ENCODE peak calls at places on chromosomes 12 and 14, in five cellular contexts. V is psoas muscle, B is dorsolateral prefrontal cortex, R is GM10248, E is heart right ventricle. F is an unnamed sample.
A peak's percentile ranks its signal among the peaks of the same experiment; 100 is the strongest.

GRCh38 chr12:54991161-54991991 is 6.8 kb upstream of the TESPA1 start:
- DNase-seq in V (no peak), B (no peak), R (peak; percentile 58), E (no peak), F (no peak)

GRCh38 chr12:27822076-27822712 is 42.2 kb upstream of the MANSC4 start:
- DNase-seq in V (no peak), B (no peak), R (peak; percentile 58), E (no peak), F (no peak)

GRCh38 chr14:23483216-23483854 is 13.8 kb downstream of the NGDN start:
- DNase-seq in V (no peak), B (peak; percentile 53), R (peak; percentile 33), E (no peak), F (no peak)

GRCh38 chr12:121990692-121991603 is 30.7 kb upstream of the BCL7A start:
- DNase-seq in V (no peak), B (no peak), R (peak; percentile 71), E (no peak), F (no peak)

GRCh38 chr14:82872494-82872893 is 1338.8 kb upstream of the SEL1L start:
- DNase-seq in V (no peak), B (no peak), R (no peak), E (no peak), F (no peak)

GRCh38 chr12:49055978-49056754 is 4.4 kb downstream of the KMT2D start:
- DNase-seq in V (no peak), B (no peak), R (peak; percentile 86), E (no peak), F (no peak)

GRCh38 chr14:105468621-105469241 is 5.9 kb upstream of the CRIP2 start:
- DNase-seq in V (peak; percentile 55), B (no peak), R (no peak), E (peak; percentile 71), F (no peak)

GRCh38 chr14:64704145-64704742 is at the start of gene PLEKHG3:
- DNase-seq in V (peak; percentile 73), B (peak; percentile 73), R (no peak), E (peak; percentile 85), F (peak; percentile 84)

GRCh38 chr14:60647081-60647836 is 2.0 kb downstream of the SIX1 start:
- DNase-seq in V (peak; percentile 74), B (no peak), R (no peak), E (no peak), F (peak; percentile 43)

GRCh38 chr14:54438703-54439102 is 2.5 kb downstream of the CNIH1 start:
- DNase-seq in V (no peak), B (no peak), R (no peak), E (no peak), F (no peak)

GRCh38 chr14:92693998-92694780 is 54.2 kb downstream of the LGMN start:
- DNase-seq in V (no peak), B (no peak), R (no peak), E (no peak), F (no peak)

GRCh38 chr14:53190938-53191337 is 37.8 kb upstream of the DDHD1 start:
- DNase-seq in V (no peak), B (no peak), R (peak; percentile 46), E (no peak), F (no peak)

GRCh38 chr14:100825691-100826331 is at the start of gene MEG3:
- DNase-seq in V (peak; percentile 56), B (no peak), R (no peak), E (peak; percentile 52), F (no peak)

GRCh38 chr12:110937104-110937641 is 16.8 kb upstream of the MYL2 start:
- DNase-seq in V (peak; percentile 54), B (peak; percentile 41), R (peak; percentile 80), E (peak; percentile 67), F (peak; percentile 46)

GRCh38 chr12:27163048-27163715 is 80.8 kb upstream of the C12orf71 start:
- DNase-seq in V (no peak), B (no peak), R (no peak), E (no peak), F (no peak)

GRCh38 chr14:60212503-60213371 is 36.3 kb upstream of the PPM1A start:
- DNase-seq in V (no peak), B (no peak), R (peak; percentile 43), E (no peak), F (no peak)

DNA sequence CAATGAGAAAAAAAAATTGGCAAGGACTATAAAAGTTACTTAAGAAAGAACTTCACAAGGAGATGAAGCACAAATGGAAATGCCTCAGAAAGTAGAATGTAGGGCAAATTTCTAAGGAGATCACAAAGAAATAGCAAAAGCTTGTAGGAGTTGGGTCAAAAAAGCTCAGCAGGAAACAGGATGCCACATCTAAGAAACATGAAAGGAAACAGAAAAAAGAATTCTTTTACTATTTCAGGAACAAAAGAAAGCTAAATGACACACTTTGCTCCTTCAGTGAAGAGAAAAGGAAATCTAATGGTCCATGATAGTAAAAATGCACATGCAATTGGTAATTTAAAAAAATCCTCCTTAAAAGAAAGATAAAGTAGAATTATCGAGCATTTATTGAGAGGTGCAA is 452.1 kb upstream of the GARIN6 start:
- DNase-seq in V (no peak), B (no peak), R (no peak), E (no peak), F (no peak)
- TF ChIP-seq CTCF in V (no peak), B (no peak), R (no peak), E (no peak), F (no peak)

GRCh38 chr12:51216652-51217051 is 1.2 kb downstream of the POU6F1 start:
- DNase-seq in V (no peak), B (no peak), R (no peak), E (no peak), F (no peak)

GRCh38 chr12:51219345-51219744 is 1.5 kb upstream of the POU6F1 start:
- DNase-seq in V (no peak), B (no peak), R (no peak), E (no peak), F (no peak)

GRCh38 chr12:51217133-51217967 is 512 bp downstream of the POU6F1 start:
- DNase-seq in V (peak; percentile 61), B (peak; percentile 50), R (peak; percentile 81), E (peak; percentile 57), F (peak; percentile 34)

GRCh38 chr12:51218607-51219161 is 822 bp upstream of the POU6F1 start:
- DNase-seq in V (no peak), B (no peak), R (no peak), E (no peak), F (no peak)

DNA sequence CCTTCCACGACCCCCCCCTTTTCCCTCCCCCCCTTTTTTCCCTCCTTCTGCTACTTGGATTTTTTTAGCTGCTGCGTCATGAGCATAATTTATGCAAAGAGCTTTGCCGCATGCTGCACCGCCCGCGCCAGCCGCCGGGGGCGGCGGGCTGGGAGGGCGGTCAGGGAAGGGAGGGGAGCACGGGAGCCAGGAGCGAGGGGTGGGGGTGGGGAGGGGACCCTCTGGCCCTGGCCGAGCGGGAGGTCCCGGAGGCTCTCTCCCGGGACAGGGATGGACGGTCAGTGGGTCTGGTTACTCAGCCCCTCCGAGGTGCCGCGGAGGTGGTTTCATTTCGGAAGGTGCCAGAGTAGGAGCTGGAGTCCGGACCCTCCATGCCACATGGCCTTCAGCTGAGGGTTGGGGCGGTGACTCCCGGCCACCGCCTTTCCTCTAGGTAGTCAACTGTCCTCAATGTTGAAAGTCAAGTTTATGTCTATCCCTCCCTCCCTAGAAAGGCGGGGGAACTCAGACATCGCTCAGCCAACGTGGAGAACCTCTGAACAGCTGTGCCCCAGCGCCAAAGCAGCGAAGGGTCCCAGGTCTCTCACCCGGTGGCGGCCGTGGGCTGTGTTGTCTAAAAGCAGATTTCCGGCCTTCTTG is at the start of gene POU6F1:
- DNase-seq in V (peak; percentile 81), B (peak; percentile 35), R (peak; percentile 86), E (peak; percentile 77), F (peak; percentile 70)
- TF ChIP-seq CTCF in V (peak; percentile 48), B (peak; percentile 37), R (peak; percentile 19), E (peak; percentile 62), F (peak; percentile 70)

DNA sequence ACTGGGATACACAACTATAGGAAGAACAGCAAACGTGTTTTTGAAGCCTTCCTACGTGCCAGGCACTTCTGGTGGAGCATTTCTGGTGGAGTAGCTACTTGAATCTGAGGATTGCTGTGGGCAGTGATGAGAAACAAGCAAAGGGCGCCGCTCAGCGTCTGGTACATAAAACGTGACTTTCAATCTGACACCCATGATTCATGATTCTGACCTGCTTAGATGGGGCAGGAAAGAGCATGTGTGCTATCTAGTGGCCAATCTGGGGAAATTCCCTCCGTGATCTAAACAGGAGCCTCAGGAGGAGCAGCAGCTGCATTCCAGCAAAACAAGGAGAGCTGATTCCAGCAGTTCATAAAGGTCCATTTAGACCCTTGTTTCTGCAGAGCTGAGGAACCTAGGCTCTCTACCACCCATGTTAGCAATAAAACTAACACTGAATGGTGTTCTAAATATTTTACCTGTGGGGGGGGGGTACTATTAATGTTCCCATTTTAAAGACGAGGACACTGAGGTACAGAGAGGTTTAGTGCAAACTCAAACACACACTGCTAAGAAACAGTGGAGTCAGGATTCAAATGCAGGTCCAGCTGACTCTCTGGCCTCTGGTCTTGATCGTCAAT is 37.8 kb downstream of the PAH start:
- DNase-seq in V (peak; percentile 22), B (peak; percentile 32), R (peak; percentile 45), E (no peak), F (no peak)
- TF ChIP-seq CTCF in V (peak; percentile 14), B (peak; percentile 63), R (peak; percentile 62), E (no peak), F (no peak)

GRCh38 chr14:79275367-79275655 is 936.0 kb downstream of the DIO2 start:
- DNase-seq in V (no peak), B (no peak), R (no peak), E (no peak), F (no peak)

GRCh38 chr14:79278798-79279644 is 932.3 kb downstream of the DIO2 start:
- DNase-seq in V (peak; percentile 47), B (peak; percentile 28), R (no peak), E (peak; percentile 59), F (peak; percentile 86)

GRCh38 chr14:79278286-79278797 is 933.0 kb downstream of the DIO2 start:
- DNase-seq in V (no peak), B (no peak), R (no peak), E (peak; percentile 7), F (no peak)

GRCh38 chr14:79271122-79271521 is 940.2 kb downstream of the DIO2 start:
- DNase-seq in V (no peak), B (no peak), R (no peak), E (no peak), F (no peak)

DNA sequence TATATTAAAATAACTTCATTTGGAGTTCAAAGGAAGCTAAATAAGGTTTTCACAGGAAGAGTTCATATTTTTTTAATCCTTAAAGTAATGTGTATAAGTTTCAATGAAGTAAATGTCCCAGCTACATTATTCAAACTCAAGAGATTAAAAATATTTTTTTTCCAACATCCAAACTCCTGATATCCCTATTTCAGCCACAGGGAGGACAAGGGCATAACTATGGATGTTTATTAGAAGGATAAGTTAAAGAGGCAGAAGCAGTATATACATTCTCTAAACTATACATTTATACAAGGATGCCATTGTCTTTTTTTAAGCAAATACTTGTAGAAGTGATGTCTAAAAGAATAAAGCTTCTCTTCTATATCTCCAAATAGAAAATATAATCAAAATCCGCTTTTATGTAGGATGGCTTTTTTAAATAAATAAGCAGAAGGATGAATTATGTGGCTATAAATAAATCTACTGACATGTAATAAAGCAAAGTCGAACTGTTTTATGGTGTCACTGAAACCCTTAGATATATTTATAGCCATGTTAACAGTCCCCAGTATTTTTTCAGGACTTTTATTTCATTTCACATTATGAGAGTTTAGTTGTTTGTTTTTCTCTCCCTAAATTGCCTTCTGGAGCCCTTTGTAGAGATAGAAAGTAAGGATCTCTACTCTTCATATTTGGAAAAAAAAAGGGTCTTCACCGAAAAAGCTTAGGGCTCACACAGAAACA is 936.5 kb downstream of the DIO2 start:
- DNase-seq in V (no peak), B (no peak), R (no peak), E (no peak), F (no peak)
- TF ChIP-seq CTCF in V (no peak), B (no peak), R (no peak), E (no peak), F (no peak)

GRCh38 chr12:96500686-96501085 is 11.3 kb downstream of the CFAP54 start:
- DNase-seq in V (no peak), B (no peak), R (no peak), E (no peak), F (no peak)
- TF ChIP-seq CTCF in V (peak; percentile 17), B (no peak), R (peak; percentile 16), E (no peak), F (no peak)

F was measured in mesothelial cell of epicardium.